ENCODE peak calls at places on chromosome X, in nine cellular contexts. N is thoracic aorta; X is epithelial cell of proximal tubule; U is anterior cingulate cortex; W is KG1; Q is activated CD4-positive, alpha-beta T cell treated with anti-CD3 and anti-CD28 coated beads for 4 hours; T is lower lobe of right lung; Y is heart right ventricle; V is pancreas. O is an unnamed sample.

GRCh38 chrX:154986826-154987575 is 35.5 kb downstream of the F8 start:
- DNase-seq in N (no peak), X (no peak), U (no peak), W (no peak), Q (no peak), T (no peak), Y (no peak), V (no peak), O (no peak)

GRCh38 chrX:9873952-9874351 is 87.7 kb downstream of the SHROOM2 start:
- DNase-seq in N (no peak), X (no peak), U (peak), W (peak), Q (peak), T (peak), Y (no peak), V (no peak), O (peak)

GRCh38 chrX:10602646-10603045 is 17.7 kb downstream of the MID1 start:
- DNase-seq in N (no peak), X (no peak), U (no peak), W (no peak), Q (no peak), T (no peak), Y (no peak), V (no peak), O (no peak)

GRCh38 chrX:71222929-71223328 is at the start of gene GJB1:
- DNase-seq in N (no peak), X (no peak), U (peak), W (no peak), Q (no peak), T (no peak), Y (no peak), V (no peak), O (no peak)

GRCh38 chrX:292900-293897 is 12.0 kb downstream of the PLCXD1 start:
- DNase-seq in N (no peak), X (no peak), U (no peak), W (no peak), Q (no peak), T (peak), Y (no peak), V (no peak), O (no peak)

GRCh38 chrX:40058719-40059118 is 39.0 kb downstream of the BCOR start:
- DNase-seq in N (no peak), X (no peak), U (no peak), W (no peak), Q (no peak), T (peak), Y (no peak), V (no peak), O (no peak)

GRCh38 chrX:13248867-13249521 is 70.9 kb downstream of the ATXN3L start:
- DNase-seq in N (no peak), X (no peak), U (no peak), W (no peak), Q (no peak), T (no peak), Y (no peak), V (no peak), O (no peak)

GRCh38 chrX:44651347-44651746 is 108.7 kb upstream of the FUNDC1 start:
- DNase-seq in N (no peak), X (no peak), U (peak), W (no peak), Q (no peak), T (no peak), Y (no peak), V (no peak), O (no peak)

GRCh38 chrX:138484451-138484850 is 227.1 kb downstream of the FGF13 start:
- DNase-seq in N (no peak), X (no peak), U (no peak), W (no peak), Q (no peak), T (no peak), Y (no peak), V (no peak), O (no peak)